ENCODE peak calls at places on chromosomes 1 and 21, in five cellular contexts. C is fibroblast of lung, J is neuronal stem cell, S is PC-3, F is mammary epithelial cell. K is an unnamed sample.

GRCh38 chr1:17236779-17237601 is 11.9 kb upstream of the PADI3 start:
- DNase-seq in C (peak; percentile 82), J (peak; percentile 89), S (peak; percentile 97), F (peak; percentile 83), K (peak; percentile 95)

GRCh38 chr1:165943198-165943597 is 115.8 kb downstream of the UCK2 start:
- DNase-seq in C (no peak), J (no peak), S (peak; percentile 10), F (peak; percentile 37), K (no peak)

GRCh38 chr1:116842654-116843053 is 67.1 kb upstream of the PTGFRN start:
- DNase-seq in C (no peak), J (no peak), S (peak; percentile 33), F (no peak), K (no peak)

GRCh38 chr1:94755675-94756074 is 64.5 kb upstream of the SLC44A3 start:
- DNase-seq in C (peak; percentile 98), J (no peak), S (no peak), F (no peak), K (no peak)

GRCh38 chr1:18491168-18491567 is 10.4 kb downstream of the KLHDC7A start:
- DNase-seq in C (no peak), J (no peak), S (no peak), F (no peak), K (no peak)

GRCh38 chr1:178564086-178564782 is 51.3 kb downstream of the TEX35 start:
- DNase-seq in C (no peak), J (no peak), S (no peak), F (no peak), K (no peak)

GRCh38 chr21:34243562-34243961 is 120.2 kb upstream of the KCNE2 start:
- DNase-seq in C (peak; percentile 36), J (no peak), S (peak; percentile 52), F (peak; percentile 16), K (peak; percentile 29)

GRCh38 chr1:209530990-209531389 is 52.5 kb upstream of the CAMK1G start:
- DNase-seq in C (no peak), J (no peak), S (peak; percentile 38), F (peak; percentile 62), K (no peak)

GRCh38 chr1:88800382-88801051 is 90.8 kb downstream of the GTF2B start:
- DNase-seq in C (peak; percentile 30), J (no peak), S (peak; percentile 64), F (no peak), K (peak; percentile 28)

GRCh38 chr1:17365271-17365670 is 6.7 kb upstream of the PADI6 start:
- DNase-seq in C (no peak), J (no peak), S (peak; percentile 27), F (peak; percentile 58), K (no peak)

GRCh38 chr21:33299181-33299752 is 25.5 kb upstream of the IFNAR1 start:
- DNase-seq in C (no peak), J (no peak), S (peak; percentile 57), F (peak; percentile 52), K (peak; percentile 31)

GRCh38 chr1:188058801-188059200 is 1230.1 kb downstream of the PLA2G4A start:
- DNase-seq in C (no peak), J (no peak), S (no peak), F (no peak), K (no peak)

GRCh38 chr1:38244218-38244617 is 197.6 kb upstream of the POU3F1 start:
- DNase-seq in C (no peak), J (no peak), S (no peak), F (no peak), K (no peak)

DNA sequence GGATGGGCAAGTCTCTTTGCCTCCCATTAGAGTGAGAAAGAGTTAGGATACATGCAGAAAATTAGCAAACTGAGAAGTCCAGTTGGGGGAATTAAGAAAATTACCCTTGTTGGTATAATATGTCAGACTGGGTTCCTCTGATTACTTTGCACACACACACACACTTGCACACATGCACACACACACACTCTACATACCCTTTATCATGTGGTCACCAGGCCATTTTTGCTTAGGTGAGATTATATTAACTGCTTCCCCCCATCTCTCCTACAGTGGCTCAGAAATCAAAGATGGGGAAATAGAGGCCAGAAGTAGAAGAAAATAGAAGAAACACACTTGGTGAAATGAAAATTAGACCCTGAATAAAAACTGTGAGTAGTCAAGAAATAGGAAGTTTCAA is 917 bp upstream of the LIX1L start:
- DNase-seq in C (no peak), J (no peak), S (no peak), F (no peak), K (no peak)
- H3K9ac ChIP-seq in C (no peak overlapping the region), J (no peak overlapping the region), S (no peak overlapping the region), F (no peak overlapping the region), K (no peak overlapping the region)

GRCh38 chr1:247298701-247299100 is 33.0 kb downstream of the ZNF496 start:
- DNase-seq in C (no peak), J (no peak), S (no peak), F (no peak), K (no peak)
- H3K4me3 ChIP-seq in C (no peak overlapping the region), J (no peak overlapping the region), S (no peak overlapping the region), F (no peak overlapping the region), K (no peak overlapping the region)

GRCh38 chr1:202589190-202589680 is 121.0 kb downstream of the SYT2 start:
- DNase-seq in C (peak; percentile 99), J (no peak), S (peak; percentile 91), F (peak; percentile 97), K (peak; percentile 61)
- H3K9ac ChIP-seq in C (no peak overlapping the region), J (no peak overlapping the region), S (peak overlapping the region; percentile 16), F (peak overlapping the region; percentile 38), K (no peak overlapping the region)

DNA sequence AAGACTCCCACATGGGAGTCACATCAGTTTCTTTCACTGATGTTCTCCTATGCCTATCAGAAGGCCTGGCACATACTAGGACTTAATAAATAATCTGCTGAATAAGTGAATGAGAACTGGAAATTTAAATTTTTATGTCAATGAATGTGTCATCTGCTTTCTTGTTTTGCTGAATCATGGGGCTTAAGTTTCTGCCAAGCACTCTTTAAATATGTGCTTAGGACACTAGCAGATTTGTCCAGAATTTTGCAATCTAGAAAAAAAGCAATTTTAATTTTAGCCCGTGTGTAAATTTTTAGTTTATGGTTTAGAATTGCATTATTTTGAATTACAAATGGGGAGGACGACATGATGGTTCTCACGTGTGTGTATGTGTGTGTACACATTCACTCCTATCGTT is 803.1 kb downstream of the USP25 start:
- DNase-seq in C (peak; percentile 73), J (no peak), S (no peak), F (no peak), K (no peak)
- H3K4me3 ChIP-seq in C (no peak overlapping the region), J (no peak overlapping the region), S (no peak overlapping the region), F (no peak overlapping the region), K (no peak overlapping the region)

DNA sequence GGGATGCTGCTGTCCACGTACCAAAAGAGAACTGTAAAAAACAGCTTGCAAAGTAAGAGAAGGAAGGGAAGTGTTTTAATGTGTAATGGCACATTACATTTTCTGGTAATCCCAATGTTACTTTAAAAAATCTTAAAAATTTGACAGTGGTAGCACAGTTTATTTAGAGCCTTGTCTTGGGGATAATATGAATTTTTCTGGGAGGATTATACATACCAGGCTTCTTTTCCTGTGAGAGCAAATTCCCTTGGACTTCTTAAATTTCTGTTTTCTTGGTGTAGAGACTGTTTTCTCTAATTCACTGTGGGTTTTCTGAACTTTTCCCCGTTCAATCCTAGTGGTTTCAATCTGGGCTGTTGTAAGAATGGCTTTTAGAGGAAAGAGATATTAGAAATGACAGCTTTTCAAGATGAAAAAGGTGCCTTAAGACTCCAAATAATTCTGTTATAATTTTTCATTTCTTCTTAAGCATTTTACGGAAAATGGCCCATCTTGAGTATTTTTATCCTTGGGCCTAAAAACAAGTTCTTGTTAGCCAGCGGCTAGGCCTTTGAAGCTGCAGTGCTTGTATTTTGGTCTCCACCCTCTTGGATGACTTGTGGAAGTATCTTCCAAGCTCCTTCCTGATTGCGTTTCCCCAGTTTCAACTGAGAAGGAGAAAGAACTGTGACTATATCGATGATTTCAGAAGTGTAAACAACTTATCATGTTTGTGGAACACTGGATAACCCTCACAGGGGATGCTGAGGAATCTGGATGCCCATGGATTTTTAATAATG is 70.0 kb downstream of the LEPR start:
- DNase-seq in C (no peak), J (no peak), S (no peak), F (no peak), K (no peak)
- H3K9ac ChIP-seq in C (no peak overlapping the region), J (no peak overlapping the region), S (no peak overlapping the region), F (no peak overlapping the region), K (no peak overlapping the region)

GRCh38 chr1:111982428-111982827 is 7.0 kb downstream of the KCND3 start:
- DNase-seq in C (no peak), J (no peak), S (no peak), F (no peak), K (no peak)
- H3K4me3 ChIP-seq in C (no peak overlapping the region), J (no peak overlapping the region), S (no peak overlapping the region), F (no peak overlapping the region), K (no peak overlapping the region)

GRCh38 chr21:42319368-42319767 is 4.2 kb upstream of the TFF3 start:
- DNase-seq in C (no peak), J (no peak), S (no peak), F (no peak), K (peak; percentile 51)
- H3K9ac ChIP-seq in C (no peak overlapping the region), J (peak overlapping the region; percentile 24), S (no peak overlapping the region), F (no peak overlapping the region), K (no peak overlapping the region)

DNA sequence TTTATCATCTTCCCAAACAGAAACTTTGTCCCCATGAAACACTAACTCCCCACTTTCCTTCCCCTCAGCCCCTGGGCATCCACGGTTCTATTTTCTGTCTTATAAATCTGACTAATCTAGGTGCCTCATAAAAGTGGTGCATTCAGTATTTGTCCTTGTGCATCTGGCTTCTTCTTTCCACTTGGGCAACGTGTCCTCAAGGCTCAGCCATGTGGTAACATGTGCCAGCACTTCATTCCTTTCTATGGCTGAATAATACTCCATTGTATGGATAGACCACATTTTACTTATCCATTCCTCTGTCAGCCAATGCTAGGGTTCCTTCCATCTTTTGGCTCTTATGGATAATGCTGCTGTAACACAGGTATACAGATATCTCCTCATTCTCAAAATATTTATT is 305.0 kb upstream of the RUNX1 start:
- DNase-seq in C (no peak), J (no peak), S (no peak), F (no peak), K (no peak)
- H3K4me3 ChIP-seq in C (no peak overlapping the region), J (no peak overlapping the region), S (no peak overlapping the region), F (no peak overlapping the region), K (no peak overlapping the region)

DNA sequence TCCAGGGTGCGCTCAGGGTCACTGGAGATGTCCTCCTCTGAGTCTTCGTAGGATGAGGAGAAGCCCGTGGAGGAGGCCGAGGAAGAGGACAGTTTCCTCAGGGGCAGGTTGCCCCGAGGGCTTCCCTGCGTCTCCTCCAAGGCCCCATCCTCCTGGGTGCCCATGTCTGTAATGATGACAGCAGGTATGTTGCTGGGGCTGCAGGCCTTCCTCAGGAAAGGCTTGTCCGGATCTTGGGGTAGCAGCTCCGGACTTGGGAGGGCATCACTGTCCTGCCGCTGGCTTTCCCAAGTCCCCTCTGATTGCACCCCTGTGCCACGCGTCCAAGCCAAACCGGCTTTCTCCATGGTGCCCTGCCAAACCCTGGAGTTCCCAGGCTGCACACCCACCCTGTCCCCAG is 3.5 kb downstream of the ITPKB start:
- DNase-seq in C (no peak), J (no peak), S (no peak), F (no peak), K (no peak)
- H3K9ac ChIP-seq in C (no peak overlapping the region), J (peak overlapping the region; percentile 13), S (no peak overlapping the region), F (no peak overlapping the region), K (peak overlapping the region; percentile 19)

K was measured in colonic mucosa.